ENCODE peak calls at places on chromosomes 3 and 15, in four cellular contexts. J, C, N and H are unnamed samples. For H3K4me1, the result is how much of the 10 kb centered on the place peaks cover.

GRCh38 chr3:194939532-194939909 is 253.8 kb downstream of the FAM43A start:
- DNase-seq in C (no peak), J (no peak), N (no peak), H (no peak)

GRCh38 chr3:9781978-9782575 is 10.2 kb downstream of the TADA3 start:
- DNase-seq in C (no peak), J (no peak), N (no peak), H (no peak)

GRCh38 chr3:163368168-163368567 is 1710.1 kb downstream of the SI start:
- DNase-seq in J (no peak), N (no peak), C (no peak), H (no peak)

GRCh38 chr3:49199900-49200281 is 28.5 kb downstream of the KLHDC8B start:
- DNase-seq in C (no peak), N (no peak), J (no peak), H (no peak)

GRCh38 chr15:50137330-50137761 is 18.3 kb upstream of the ATP8B4 start:
- DNase-seq in C (peak), N (no peak), J (no peak), H (peak)

GRCh38 chr3:36269274-36269673 is 111.0 kb upstream of the STAC start:
- DNase-seq in C (no peak), N (no peak), J (no peak), H (no peak)

GRCh38 chr3:111929484-111929883 is 49.3 kb upstream of the ABHD10 start:
- DNase-seq in C (no peak), J (no peak), N (no peak), H (no peak)

GRCh38 chr3:79651536-79652065 is 116.2 kb downstream of the ROBO1 start:
- DNase-seq in C (no peak), N (no peak), J (peak), H (no peak)

GRCh38 chr15:84828433-84828908 is 11.3 kb downstream of the ALPK3 start:
- DNase-seq in N (no peak), J (peak), C (no peak), H (peak)

GRCh38 chr3:42043116-42043796 is 47.9 kb upstream of the TRAK1 start:
- DNase-seq in C (peak), N (no peak), J (peak), H (no peak)

DNA sequence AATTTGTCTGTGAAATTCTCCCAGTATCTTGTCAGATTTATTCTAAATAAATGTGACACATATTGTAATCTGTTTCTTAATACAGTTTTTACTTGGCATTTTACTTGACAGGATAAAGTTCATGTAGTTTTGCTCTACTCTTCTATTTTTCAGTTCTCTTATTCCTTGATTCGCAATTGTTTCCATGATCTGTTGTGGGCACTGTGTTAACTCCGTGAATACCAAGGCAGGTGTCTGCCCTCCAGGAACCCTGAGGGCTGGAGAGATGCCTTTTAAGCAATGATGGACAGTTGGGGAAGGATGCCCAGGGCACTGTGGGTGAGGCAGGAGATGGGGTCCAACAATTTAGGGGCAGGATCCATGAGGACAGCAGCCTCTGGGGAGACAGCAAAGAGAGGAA is 3.1 kb downstream of the CLDN11 start:
- DNase-seq in N (no peak), J (no peak), C (no peak), H (no peak)
- H3K4me3 ChIP-seq in N (no peak), J (no peak), C (no peak), H (no peak)

GRCh38 chr15:43511012-43511885 is 6.2 kb upstream of the MAP1A start:
- DNase-seq in C (no peak), N (no peak), J (peak), H (no peak)
- H3K4me1 ChIP-seq in C (under half), N (under half), J (under half), H (under half)

GRCh38 chr15:34039506-34040123 is 611 bp upstream of the AVEN start:
- DNase-seq in N (no peak), J (no peak), C (no peak), H (no peak)
- H3K4me3 ChIP-seq in N (peak), J (no peak), C (peak), H (peak)

GRCh38 chr3:177553012-177553411 is 355.7 kb upstream of the TBL1XR1 start:
- DNase-seq in N (no peak), C (no peak), J (no peak), H (no peak)

GRCh38 chr3:177554900-177555759 is 357.8 kb upstream of the TBL1XR1 start:
- DNase-seq in N (no peak), C (peak), J (no peak), H (no peak)

GRCh38 chr3:177551431-177551836 is 354.2 kb upstream of the TBL1XR1 start:
- DNase-seq in N (no peak), J (no peak), C (no peak), H (no peak)

GRCh38 chr3:177552051-177552450 is 354.8 kb upstream of the TBL1XR1 start:
- DNase-seq in C (no peak), N (no peak), J (no peak), H (no peak)

GRCh38 chr3:177553586-177553985 is 356.3 kb upstream of the TBL1XR1 start:
- DNase-seq in N (peak), J (no peak), C (no peak), H (no peak)
- H3K4me1 ChIP-seq in N (under half), J (under half), C (under half), H (under half)

GRCh38 chr3:4693620-4694019 is 200.5 kb downstream of the ITPR1 start:
- DNase-seq in J (no peak), C (no peak), N (no peak), H (no peak)
- H3K4me3 ChIP-seq in J (no peak), C (no peak), N (no peak), H (no peak)

DNA sequence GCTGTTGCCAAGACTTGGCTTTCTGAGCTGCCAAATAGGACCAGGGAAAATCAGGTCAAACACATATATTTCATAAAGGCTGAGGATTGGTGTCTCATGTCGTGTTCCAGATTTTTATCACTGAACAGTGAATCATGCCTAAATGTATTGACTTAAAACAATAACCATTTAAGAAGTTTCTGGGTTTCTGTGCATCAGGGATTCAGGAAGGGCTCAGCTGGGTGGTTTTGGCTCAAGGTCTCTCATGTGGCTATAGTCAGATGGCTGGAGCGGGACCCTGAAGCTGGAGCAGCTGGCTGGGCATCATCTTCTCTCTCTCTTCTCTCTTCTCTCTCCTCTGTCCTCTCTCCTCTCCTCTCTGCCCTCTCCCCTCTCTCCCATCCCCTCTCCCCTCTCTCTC is 10.7 kb upstream of the RFTN1 start:
- DNase-seq in N (no peak), C (no peak), J (no peak), H (no peak)
- H3K4me1 ChIP-seq in N (under half), C (under half), J (under half), H (under half)

DNA sequence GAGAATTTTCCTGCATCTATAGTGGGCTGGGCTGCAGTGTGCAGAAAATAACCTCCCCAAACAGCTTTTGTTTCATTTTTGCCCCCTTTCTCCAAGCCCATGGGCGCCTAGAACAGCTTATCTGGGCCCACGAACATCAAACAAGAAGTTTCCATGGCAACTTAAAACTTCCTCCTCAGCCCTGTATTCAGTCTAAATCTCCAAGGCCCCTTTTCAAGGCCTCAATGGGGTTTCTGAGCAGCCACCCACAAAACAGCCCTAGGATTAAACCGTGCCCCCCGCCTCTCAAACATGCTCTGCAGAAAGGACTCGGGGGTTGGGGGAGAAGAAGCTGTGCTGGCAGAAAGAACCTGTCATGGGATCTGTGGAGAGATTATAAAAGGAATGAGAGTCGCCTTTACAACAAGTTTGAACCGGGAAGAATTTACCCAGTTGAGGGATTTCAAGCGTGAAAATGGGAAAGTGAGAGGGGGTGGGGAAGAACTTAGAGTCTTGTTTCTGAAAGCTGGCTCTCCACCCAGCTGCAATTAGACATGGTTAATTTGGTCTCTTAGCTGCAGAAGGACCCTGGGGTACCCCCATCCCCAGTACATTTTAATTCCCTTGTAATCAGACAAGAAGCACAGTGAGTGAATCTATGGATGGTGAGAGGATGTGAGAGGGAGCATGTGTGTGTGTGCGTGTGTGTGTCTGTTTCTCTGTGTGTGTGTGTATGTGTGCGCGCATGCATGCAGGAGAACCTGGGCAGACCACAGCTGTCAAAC is 4.3 kb upstream of the FAM107A start:
- DNase-seq in C (no peak), J (no peak), N (no peak), H (no peak)
- H3K4me3 ChIP-seq in C (no peak), J (no peak), N (no peak), H (no peak)

GRCh38 chr15:36589971-36590370 is 10.5 kb downstream of the CDIN1 start:
- DNase-seq in C (peak), J (no peak), N (no peak), H (no peak)
- H3K4me1 ChIP-seq in C (under half), J (under half), N (under half), H (under half)

DNA sequence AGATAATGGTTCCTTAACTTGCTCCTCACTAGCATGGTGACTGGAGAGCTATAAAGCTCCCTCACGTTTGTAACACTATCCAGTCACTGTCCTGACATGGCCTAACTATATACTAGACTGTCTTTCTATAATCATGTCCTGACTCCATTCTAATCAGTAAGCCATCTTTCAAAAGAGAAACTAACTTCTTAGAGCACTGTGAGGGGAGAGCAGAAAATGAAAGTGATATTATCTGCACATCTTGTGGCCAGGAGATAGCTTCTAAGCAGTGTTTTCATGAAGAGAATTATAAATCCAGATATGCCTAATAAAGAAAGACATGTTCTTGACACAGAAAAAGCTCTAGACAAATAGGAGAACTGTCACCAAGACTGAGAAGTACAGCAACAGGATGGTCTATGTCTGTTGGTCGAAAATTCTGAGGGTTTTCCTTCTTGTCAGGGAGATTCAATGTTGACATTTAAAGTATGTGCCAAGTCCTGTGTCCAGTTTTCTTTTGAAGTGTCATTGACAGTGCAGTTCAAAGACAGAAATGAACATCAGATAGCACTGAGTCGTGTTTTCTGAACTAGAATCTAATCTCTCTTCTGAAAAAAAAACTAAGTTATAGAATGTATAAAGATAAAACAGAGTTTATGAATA is 230.6 kb upstream of the PEX5L start:
- DNase-seq in C (no peak), J (no peak), N (no peak), H (no peak)
- H3K4me3 ChIP-seq in C (no peak), J (no peak), N (no peak), H (no peak)